ENCODE peak calls at places on chromosomes 1 and 21, in four cellular contexts. Q is activated T-cell treated with anti-CD3 and anti-CD28 coated beads, Interleukin-2, amount 50 U/mL, for 72 hours; Z is activated CD8-positive, alpha-beta memory T cell treated with anti-CD3 and anti-CD28 coated beads for 4 hours; V is HT1080. E is an unnamed sample.

GRCh38 chr21:39660191-39660590 is 47.5 kb downstream of the B3GALT5 start:
- DNase-seq in Q (no peak), Z (no peak), V (peak), E (peak)

GRCh38 chr1:183278736-183279591 is 92.9 kb downstream of the LAMC2 start:
- DNase-seq in Q (no peak), Z (no peak), V (peak), E (peak)

GRCh38 chr21:32392299-32392879 is 423 bp downstream of the URB1 start:
- DNase-seq in Q (no peak), Z (no peak), V (peak), E (peak)

GRCh38 chr1:236142358-236143103 is at the start of gene GPR137B:
- DNase-seq in Q (peak), Z (peak), V (peak), E (peak)

GRCh38 chr1:36589006-36589405 is 106.3 kb upstream of the CSF3R start:
- DNase-seq in Q (no peak), Z (no peak), V (no peak), E (no peak)

GRCh38 chr1:58874327-58874726 is 90.5 kb upstream of the JUN start:
- DNase-seq in Q (no peak), Z (no peak), V (no peak), E (no peak)

GRCh38 chr1:5286244-5286643 is 631.8 kb downstream of the AJAP1 start:
- DNase-seq in Q (peak), Z (no peak), V (no peak), E (no peak)

GRCh38 chr1:239308701-239309333 is 77.6 kb upstream of the CHRM3 start:
- DNase-seq in Q (peak), Z (no peak), V (peak), E (peak)

GRCh38 chr1:95640746-95641145 is 406.7 kb downstream of the RWDD3 start:
- DNase-seq in Q (no peak), Z (no peak), V (no peak), E (no peak)

GRCh38 chr1:41915786-41916571 is 2.7 kb downstream of the HIVEP3 start:
- DNase-seq in Q (no peak), Z (no peak), V (peak), E (no peak)

GRCh38 chr1:230798187-230798484 is 50.9 kb downstream of the CAPN9 start:
- DNase-seq in Q (no peak), Z (no peak), V (no peak), E (no peak)